ENCODE peak calls at places on chromosomes 12 and 14, in four cellular contexts. One of them, this sample, is unnamed.

GRCh38 chr12:17214910-17215309 is 608.9 kb upstream of the LMO3 start:
- DNase-seq in heart left ventricle: no peak
- DNase-seq in PC-3: no peak
- DNase-seq in transverse colon: no peak
- DNase-seq in this sample: no peak

GRCh38 chr12:85007836-85008235 is 28.2 kb downstream of the TSPAN19 start:
- DNase-seq in heart left ventricle: no peak
- DNase-seq in PC-3: peak
- DNase-seq in transverse colon: no peak
- DNase-seq in this sample: no peak

GRCh38 chr14:104673481-104673880 is 15.9 kb upstream of the INF2 start:
- DNase-seq in heart left ventricle: no peak
- DNase-seq in PC-3: no peak
- DNase-seq in transverse colon: no peak
- DNase-seq in this sample: no peak

GRCh38 chr12:50082644-50083043 is 2.5 kb upstream of the SMARCD1 start:
- DNase-seq in heart left ventricle: no peak
- DNase-seq in PC-3: no peak
- DNase-seq in transverse colon: peak
- DNase-seq in this sample: no peak

GRCh38 chr14:88960528-88960927 is 136.1 kb downstream of the TTC8 start:
- DNase-seq in heart left ventricle: no peak
- DNase-seq in PC-3: no peak
- DNase-seq in transverse colon: no peak
- DNase-seq in this sample: no peak

GRCh38 chr14:33950320-33951182 is at the start of gene EGLN3:
- DNase-seq in heart left ventricle: peak
- DNase-seq in PC-3: peak
- DNase-seq in transverse colon: peak
- DNase-seq in this sample: peak

GRCh38 chr12:62785941-62786559 is 148.9 kb downstream of the PPM1H start:
- DNase-seq in heart left ventricle: no peak
- DNase-seq in PC-3: peak
- DNase-seq in transverse colon: no peak
- DNase-seq in this sample: no peak

GRCh38 chr12:3091650-3092207 is 14.6 kb downstream of the TSPAN9 start:
- DNase-seq in heart left ventricle: no peak
- DNase-seq in PC-3: no peak
- DNase-seq in transverse colon: no peak
- DNase-seq in this sample: no peak

GRCh38 chr12:32331133-32331532 is 68.2 kb upstream of the FGD4 start:
- DNase-seq in heart left ventricle: no peak
- DNase-seq in PC-3: peak
- DNase-seq in transverse colon: no peak
- DNase-seq in this sample: no peak

GRCh38 chr12:53219956-53220856 is 11.8 kb downstream of the RARG start:
- DNase-seq in heart left ventricle: peak
- DNase-seq in PC-3: peak
- DNase-seq in transverse colon: peak
- DNase-seq in this sample: peak

GRCh38 chr14:100049220-100049619 is 16.0 kb upstream of the EVL start:
- DNase-seq in heart left ventricle: no peak
- DNase-seq in PC-3: no peak
- DNase-seq in transverse colon: no peak
- DNase-seq in this sample: no peak

GRCh38 chr12:2376855-2377657 is 324.3 kb downstream of the CACNA1C start:
- DNase-seq in heart left ventricle: no peak
- DNase-seq in PC-3: no peak
- DNase-seq in transverse colon: peak
- DNase-seq in this sample: no peak

GRCh38 chr14:55867726-55868125 is 250.5 kb upstream of the PELI2 start:
- DNase-seq in heart left ventricle: no peak
- DNase-seq in PC-3: peak
- DNase-seq in transverse colon: no peak
- DNase-seq in this sample: no peak

GRCh38 chr12:94247256-94247655 is 98.9 kb downstream of the PLXNC1 start:
- DNase-seq in heart left ventricle: no peak
- DNase-seq in PC-3: no peak
- DNase-seq in transverse colon: no peak
- DNase-seq in this sample: no peak

GRCh38 chr12:47235258-47236040 is 155.7 kb upstream of the AMIGO2 start:
- DNase-seq in heart left ventricle: no peak
- DNase-seq in PC-3: no peak
- DNase-seq in transverse colon: no peak
- DNase-seq in this sample: no peak

GRCh38 chr12:127253797-127254196 is 1013.2 kb upstream of the TMEM132C start:
- DNase-seq in heart left ventricle: no peak
- DNase-seq in PC-3: no peak
- DNase-seq in transverse colon: no peak
- DNase-seq in this sample: no peak

GRCh38 chr12:44405267-44405666 is 470.8 kb downstream of the NELL2 start:
- DNase-seq in heart left ventricle: no peak
- DNase-seq in PC-3: no peak
- DNase-seq in transverse colon: no peak
- DNase-seq in this sample: no peak

GRCh38 chr12:6852651-6853354 is 853 bp downstream of the USP5 start:
- DNase-seq in heart left ventricle: no peak
- DNase-seq in PC-3: peak
- DNase-seq in transverse colon: peak
- DNase-seq in this sample: peak

GRCh38 chr14:57295261-57295660 is 26.5 kb downstream of the AP5M1 start:
- DNase-seq in heart left ventricle: no peak
- DNase-seq in PC-3: peak
- DNase-seq in transverse colon: no peak
- DNase-seq in this sample: no peak

GRCh38 chr12:84128117-84128991 is 784.2 kb downstream of the SLC6A15 start:
- DNase-seq in heart left ventricle: no peak
- DNase-seq in PC-3: no peak
- DNase-seq in transverse colon: no peak
- DNase-seq in this sample: no peak

GRCh38 chr12:34327671-34328070 is 305.4 kb downstream of the ALG10 start:
- DNase-seq in heart left ventricle: no peak
- DNase-seq in PC-3: no peak
- DNase-seq in transverse colon: no peak
- DNase-seq in this sample: no peak

GRCh38 chr14:90140298-90140955 is 78.6 kb downstream of the KCNK13 start:
- DNase-seq in heart left ventricle: no peak
- DNase-seq in PC-3: peak
- DNase-seq in transverse colon: no peak
- DNase-seq in this sample: no peak

GRCh38 chr14:36556811-36557433 is 25.5 kb downstream of the NKX2-8 start:
- DNase-seq in heart left ventricle: no peak
- DNase-seq in PC-3: peak
- DNase-seq in transverse colon: no peak
- DNase-seq in this sample: no peak

GRCh38 chr12:93569301-93569655 is 3.2 kb upstream of the SOCS2 start:
- DNase-seq in heart left ventricle: no peak
- DNase-seq in PC-3: no peak
- DNase-seq in transverse colon: no peak
- DNase-seq in this sample: no peak

GRCh38 chr12:1845010-1845409 is 24.6 kb downstream of the LRTM2 start:
- DNase-seq in heart left ventricle: no peak
- DNase-seq in PC-3: no peak
- DNase-seq in transverse colon: no peak
- DNase-seq in this sample: no peak

GRCh38 chr14:105473677-105474477 is 744 bp upstream of the CRIP2 start:
- DNase-seq in heart left ventricle: peak
- DNase-seq in PC-3: peak
- DNase-seq in transverse colon: peak
- DNase-seq in this sample: peak

GRCh38 chr14:101527987-101528386 is 33.3 kb upstream of the DIO3 start:
- DNase-seq in heart left ventricle: no peak
- DNase-seq in PC-3: no peak
- DNase-seq in transverse colon: no peak
- DNase-seq in this sample: no peak

GRCh38 chr12:77943466-77943865 is 112.8 kb downstream of the NAV3 start:
- DNase-seq in heart left ventricle: no peak
- DNase-seq in PC-3: peak
- DNase-seq in transverse colon: no peak
- DNase-seq in this sample: no peak

GRCh38 chr12:101117842-101118241 is 92.2 kb downstream of the SLC5A8 start:
- DNase-seq in heart left ventricle: no peak
- DNase-seq in PC-3: no peak
- DNase-seq in transverse colon: no peak
- DNase-seq in this sample: no peak

GRCh38 chr12:88306471-88307069 is 164.5 kb downstream of the TMTC3 start:
- DNase-seq in heart left ventricle: no peak
- DNase-seq in PC-3: no peak
- DNase-seq in transverse colon: no peak
- DNase-seq in this sample: no peak

GRCh38 chr12:43309845-43310405 is 242.1 kb downstream of the ADAMTS20 start:
- DNase-seq in heart left ventricle: no peak
- DNase-seq in PC-3: no peak
- DNase-seq in transverse colon: no peak
- DNase-seq in this sample: no peak

GRCh38 chr12:60335765-60336164 is 739.9 kb downstream of the SLC16A7 start:
- DNase-seq in heart left ventricle: no peak
- DNase-seq in PC-3: peak
- DNase-seq in transverse colon: no peak
- DNase-seq in this sample: no peak

GRCh38 chr14:104957146-104958113 is 20.7 kb downstream of the AHNAK2 start:
- DNase-seq in heart left ventricle: peak
- DNase-seq in PC-3: peak
- DNase-seq in transverse colon: no peak
- DNase-seq in this sample: no peak

GRCh38 chr12:8011331-8011730 is 21.2 kb upstream of the FOXJ2 start:
- DNase-seq in heart left ventricle: no peak
- DNase-seq in PC-3: no peak
- DNase-seq in transverse colon: no peak
- DNase-seq in this sample: no peak

GRCh38 chr14:93042968-93043940 is 72.5 kb downstream of the ITPK1 start:
- DNase-seq in heart left ventricle: peak
- DNase-seq in PC-3: peak
- DNase-seq in transverse colon: peak
- DNase-seq in this sample: no peak

GRCh38 chr12:13049816-13050215 is 5.6 kb downstream of the FAM234B start:
- DNase-seq in heart left ventricle: no peak
- DNase-seq in PC-3: no peak
- DNase-seq in transverse colon: no peak
- DNase-seq in this sample: no peak

GRCh38 chr14:77177623-77178185 is 3.9 kb upstream of the TMEM63C start:
- DNase-seq in heart left ventricle: no peak
- DNase-seq in PC-3: no peak
- DNase-seq in transverse colon: no peak
- DNase-seq in this sample: no peak

GRCh38 chr14:37870947-37871346 is 275.5 kb downstream of the TTC6 start:
- DNase-seq in heart left ventricle: no peak
- DNase-seq in PC-3: peak
- DNase-seq in transverse colon: no peak
- DNase-seq in this sample: no peak

GRCh38 chr14:70094631-70095030 is 94.1 kb downstream of the SLC8A3 start:
- DNase-seq in heart left ventricle: no peak
- DNase-seq in PC-3: no peak
- DNase-seq in transverse colon: no peak
- DNase-seq in this sample: no peak

GRCh38 chr14:71931492-71932228 is 569 bp upstream of the RGS6 start:
- DNase-seq in heart left ventricle: no peak
- DNase-seq in PC-3: no peak
- DNase-seq in transverse colon: no peak
- DNase-seq in this sample: no peak

GRCh38 chr14:54025661-54026060 is 69.0 kb upstream of the BMP4 start:
- DNase-seq in heart left ventricle: no peak
- DNase-seq in PC-3: peak
- DNase-seq in transverse colon: no peak
- DNase-seq in this sample: no peak
- TF ChIP-seq CTCF in heart left ventricle: no peak
- TF ChIP-seq CTCF in PC-3: peak
- TF ChIP-seq CTCF in transverse colon: peak
- TF ChIP-seq CTCF in this sample: no peak

DNA sequence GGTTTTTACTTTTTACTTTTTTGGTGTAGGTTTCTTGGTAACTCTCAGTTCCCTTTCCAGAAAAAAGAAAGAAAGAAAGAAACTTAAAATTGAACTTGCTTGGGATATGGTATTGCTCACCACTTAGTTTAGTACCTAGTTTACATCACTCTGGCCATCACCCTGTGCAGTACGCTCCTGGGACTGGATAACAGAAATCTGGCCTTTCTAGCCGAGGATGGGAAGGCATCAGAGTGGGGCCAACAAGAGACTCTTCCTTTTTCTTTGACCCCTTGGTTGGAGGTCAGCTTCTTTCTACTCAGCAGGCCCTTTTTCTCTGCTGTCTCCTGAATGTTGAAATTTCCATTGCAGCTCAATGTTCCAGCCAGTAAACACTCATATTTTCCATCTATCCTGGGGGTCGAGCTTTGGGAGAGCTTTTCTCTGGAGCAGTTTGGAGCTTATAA is 156.6 kb downstream of the TGFB3 start:
- DNase-seq in heart left ventricle: no peak
- DNase-seq in PC-3: no peak
- DNase-seq in transverse colon: no peak
- DNase-seq in this sample: no peak
- H3K27ac ChIP-seq in heart left ventricle: peak
- H3K27ac ChIP-seq in PC-3: no peak
- H3K27ac ChIP-seq in transverse colon: peak
- H3K27ac ChIP-seq in this sample: no peak

DNA sequence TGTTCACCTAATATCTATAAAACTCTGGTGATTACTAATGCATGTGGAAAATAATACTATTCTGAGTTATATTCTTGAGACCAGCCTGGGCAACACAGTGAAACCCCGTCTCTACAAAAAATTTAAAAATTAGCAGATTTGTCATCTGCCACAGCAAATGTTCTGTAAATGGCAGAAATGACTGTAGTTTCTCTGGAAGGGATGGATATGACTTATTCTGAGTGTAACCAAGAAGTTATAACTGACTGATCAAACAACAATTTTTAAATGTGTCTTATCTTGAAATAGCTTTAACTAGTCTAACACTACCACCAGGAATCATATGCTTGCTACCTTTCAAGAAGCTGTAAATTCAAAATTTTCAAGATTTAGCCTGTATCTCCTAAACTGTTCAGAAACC is 88.7 kb downstream of the PLBD1 start:
- DNase-seq in heart left ventricle: no peak
- DNase-seq in PC-3: no peak
- DNase-seq in transverse colon: no peak
- DNase-seq in this sample: no peak
- TF ChIP-seq CTCF in heart left ventricle: no peak
- TF ChIP-seq CTCF in PC-3: no peak
- TF ChIP-seq CTCF in transverse colon: no peak
- TF ChIP-seq CTCF in this sample: no peak

DNA sequence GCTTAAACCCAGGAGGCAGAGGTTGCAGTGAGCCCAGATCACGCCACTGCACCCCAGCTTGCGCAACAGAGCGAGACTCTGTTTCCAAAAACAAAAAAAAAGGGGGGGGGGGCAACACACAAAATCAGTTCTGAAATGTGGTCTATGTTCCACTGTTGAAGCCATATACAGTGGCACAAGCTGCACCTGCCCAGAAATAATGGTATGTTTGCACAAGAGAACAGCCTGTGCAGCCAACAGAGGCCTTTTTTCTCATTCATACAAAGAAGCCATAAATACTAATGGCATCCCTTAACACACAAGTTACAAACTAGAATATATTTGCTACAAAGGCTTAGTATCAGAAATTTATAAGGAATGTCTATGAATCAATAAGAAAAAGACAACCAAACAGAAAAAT is 37.1 kb downstream of the ITPR2 start:
- DNase-seq in heart left ventricle: no peak
- DNase-seq in PC-3: no peak
- DNase-seq in transverse colon: no peak
- DNase-seq in this sample: no peak
- H3K27ac ChIP-seq in heart left ventricle: no peak
- H3K27ac ChIP-seq in PC-3: no peak
- H3K27ac ChIP-seq in transverse colon: no peak
- H3K27ac ChIP-seq in this sample: no peak

This sample was measured in CD4-positive, alpha-beta T cell.